ENCODE peak calls at places on chromosomes 6 and 20, in five cellular contexts. D, U, E, X and R are unnamed samples.

GRCh38 chr20:63585616-63586565 is 11.9 kb upstream of the HELZ2 start:
- DNase-seq in U (no peak), E (no peak), D (no peak), X (peak), R (no peak)

GRCh38 chr6:74250161-74250560 is 554.2 kb downstream of the CD109 start:
- DNase-seq in U (no peak), X (no peak), E (no peak), D (no peak), R (no peak)

GRCh38 chr6:17167327-17167979 is 65.6 kb downstream of the STMND1 start:
- DNase-seq in X (no peak), E (peak), U (peak), D (peak), R (peak)

GRCh38 chr20:61936701-61937131 is 129.0 kb downstream of the TAF4 start:
- DNase-seq in X (peak), U (no peak), E (no peak), D (no peak), R (no peak)

GRCh38 chr6:135506270-135506997 is 8.9 kb upstream of the AHI1 start:
- DNase-seq in X (no peak), U (peak), D (peak), E (peak), R (peak)

GRCh38 chr20:1280421-1281102 is 14.5 kb downstream of the SNPH start:
- DNase-seq in X (no peak), U (no peak), D (no peak), E (no peak), R (no peak)

GRCh38 chr6:154868143-154868594 is 126.9 kb upstream of the TIAM2 start:
- DNase-seq in D (peak), X (no peak), E (peak), U (peak), R (peak)

GRCh38 chr6:79574636-79575035 is 37.4 kb upstream of the LCA5 start:
- DNase-seq in U (peak), D (peak), X (no peak), E (peak), R (no peak)

GRCh38 chr6:168915242-168915641 is 338.4 kb downstream of the THBS2 start:
- DNase-seq in E (no peak), D (no peak), X (no peak), U (no peak), R (no peak)

GRCh38 chr6:109523478-109523877 is 40.5 kb upstream of the ZBTB24 start:
- DNase-seq in D (no peak), X (no peak), E (no peak), U (no peak), R (no peak)

GRCh38 chr6:33607784-33608161 is 13.3 kb upstream of the ITPR3 start:
- DNase-seq in D (peak), E (no peak), U (peak), X (no peak), R (no peak)

GRCh38 chr6:25155221-25155620 is 124.0 kb upstream of the CARMIL1 start:
- DNase-seq in X (no peak), U (no peak), E (no peak), D (no peak), R (no peak)

GRCh38 chr20:48752963-48753362 is 74.8 kb downstream of the PREX1 start:
- DNase-seq in E (no peak), U (no peak), D (no peak), X (no peak), R (no peak)

GRCh38 chr20:18272451-18272850 is 15.9 kb upstream of the ZNF133 start:
- DNase-seq in D (peak), U (no peak), E (peak), X (no peak), R (no peak)